ENCODE peak calls at places on chromosomes 11 and 22, in ten cellular contexts. One of them, this sample, is unnamed.
A peak's percentile ranks its signal among the peaks of the same experiment; 100 is the strongest.

GRCh38 chr11:31802990-31803812 is 7.9 kb downstream of the PAX6 start:
- DNase-seq in D721Med: no peak
- DNase-seq in endothelial cell: no peak
- DNase-seq in mucosa of descending colon: no peak
- DNase-seq in heart left ventricle: no peak
- DNase-seq in hepatocyte: no peak
- DNase-seq in retinal pigment epithelial cell: no peak
- DNase-seq in GM12865: peak; percentile 32
- DNase-seq in GM10248: peak; percentile 22
- DNase-seq in psoas muscle: no peak
- DNase-seq in this sample: no peak

GRCh38 chr11:38543311-38543710 is 1945.3 kb upstream of the RAG2 start:
- DNase-seq in D721Med: no peak
- DNase-seq in endothelial cell: no peak
- DNase-seq in mucosa of descending colon: no peak
- DNase-seq in heart left ventricle: no peak
- DNase-seq in hepatocyte: no peak
- DNase-seq in retinal pigment epithelial cell: peak; percentile 78
- DNase-seq in GM12865: no peak
- DNase-seq in GM10248: no peak
- DNase-seq in psoas muscle: no peak
- DNase-seq in this sample: peak; percentile 1

GRCh38 chr11:71558996-71559395 is 6.4 kb upstream of the KRTAP5-10 start:
- DNase-seq in D721Med: no peak
- DNase-seq in endothelial cell: no peak
- DNase-seq in mucosa of descending colon: no peak
- DNase-seq in heart left ventricle: no peak
- DNase-seq in hepatocyte: no peak
- DNase-seq in retinal pigment epithelial cell: no peak
- DNase-seq in GM12865: no peak
- DNase-seq in GM10248: no peak
- DNase-seq in psoas muscle: no peak
- DNase-seq in this sample: no peak

GRCh38 chr11:81869337-81870065 is 864.2 kb downstream of the FAM181B start:
- DNase-seq in D721Med: no peak
- DNase-seq in endothelial cell: no peak
- DNase-seq in mucosa of descending colon: peak; percentile 70
- DNase-seq in heart left ventricle: no peak
- DNase-seq in hepatocyte: no peak
- DNase-seq in retinal pigment epithelial cell: no peak
- DNase-seq in GM12865: peak; percentile 93
- DNase-seq in GM10248: peak; percentile 28
- DNase-seq in psoas muscle: no peak
- DNase-seq in this sample: no peak

GRCh38 chr22:49333206-49333605 is 494.5 kb downstream of the BRD1 start:
- DNase-seq in D721Med: no peak
- DNase-seq in endothelial cell: no peak
- DNase-seq in mucosa of descending colon: no peak
- DNase-seq in heart left ventricle: no peak
- DNase-seq in hepatocyte: no peak
- DNase-seq in retinal pigment epithelial cell: no peak
- DNase-seq in GM12865: no peak
- DNase-seq in GM10248: peak; percentile 6
- DNase-seq in psoas muscle: no peak
- DNase-seq in this sample: no peak

GRCh38 chr11:72579816-72580647 is 94.2 kb downstream of the PDE2A start:
- DNase-seq in D721Med: no peak
- DNase-seq in endothelial cell: no peak
- DNase-seq in mucosa of descending colon: no peak
- DNase-seq in heart left ventricle: no peak
- DNase-seq in hepatocyte: no peak
- DNase-seq in retinal pigment epithelial cell: no peak
- DNase-seq in GM12865: no peak
- DNase-seq in GM10248: no peak
- DNase-seq in psoas muscle: no peak
- DNase-seq in this sample: no peak

GRCh38 chr22:19868773-19869471 is 14.2 kb upstream of the GNB1L start:
- DNase-seq in D721Med: no peak
- DNase-seq in endothelial cell: peak; percentile 3
- DNase-seq in mucosa of descending colon: peak; percentile 46
- DNase-seq in heart left ventricle: peak; percentile 12
- DNase-seq in hepatocyte: no peak
- DNase-seq in retinal pigment epithelial cell: no peak
- DNase-seq in GM12865: no peak
- DNase-seq in GM10248: no peak
- DNase-seq in psoas muscle: peak; percentile 8
- DNase-seq in this sample: no peak

GRCh38 chr11:92253945-92254344 is 29.3 kb downstream of the FAT3 start:
- DNase-seq in D721Med: no peak
- DNase-seq in endothelial cell: no peak
- DNase-seq in mucosa of descending colon: no peak
- DNase-seq in heart left ventricle: no peak
- DNase-seq in hepatocyte: no peak
- DNase-seq in retinal pigment epithelial cell: no peak
- DNase-seq in GM12865: no peak
- DNase-seq in GM10248: no peak
- DNase-seq in psoas muscle: no peak
- DNase-seq in this sample: no peak

GRCh38 chr11:119491753-119492455 is 68.9 kb upstream of the THY1 start:
- DNase-seq in D721Med: no peak
- DNase-seq in endothelial cell: peak; percentile 24
- DNase-seq in mucosa of descending colon: no peak
- DNase-seq in heart left ventricle: no peak
- DNase-seq in hepatocyte: no peak
- DNase-seq in retinal pigment epithelial cell: no peak
- DNase-seq in GM12865: no peak
- DNase-seq in GM10248: no peak
- DNase-seq in psoas muscle: no peak
- DNase-seq in this sample: no peak

DNA sequence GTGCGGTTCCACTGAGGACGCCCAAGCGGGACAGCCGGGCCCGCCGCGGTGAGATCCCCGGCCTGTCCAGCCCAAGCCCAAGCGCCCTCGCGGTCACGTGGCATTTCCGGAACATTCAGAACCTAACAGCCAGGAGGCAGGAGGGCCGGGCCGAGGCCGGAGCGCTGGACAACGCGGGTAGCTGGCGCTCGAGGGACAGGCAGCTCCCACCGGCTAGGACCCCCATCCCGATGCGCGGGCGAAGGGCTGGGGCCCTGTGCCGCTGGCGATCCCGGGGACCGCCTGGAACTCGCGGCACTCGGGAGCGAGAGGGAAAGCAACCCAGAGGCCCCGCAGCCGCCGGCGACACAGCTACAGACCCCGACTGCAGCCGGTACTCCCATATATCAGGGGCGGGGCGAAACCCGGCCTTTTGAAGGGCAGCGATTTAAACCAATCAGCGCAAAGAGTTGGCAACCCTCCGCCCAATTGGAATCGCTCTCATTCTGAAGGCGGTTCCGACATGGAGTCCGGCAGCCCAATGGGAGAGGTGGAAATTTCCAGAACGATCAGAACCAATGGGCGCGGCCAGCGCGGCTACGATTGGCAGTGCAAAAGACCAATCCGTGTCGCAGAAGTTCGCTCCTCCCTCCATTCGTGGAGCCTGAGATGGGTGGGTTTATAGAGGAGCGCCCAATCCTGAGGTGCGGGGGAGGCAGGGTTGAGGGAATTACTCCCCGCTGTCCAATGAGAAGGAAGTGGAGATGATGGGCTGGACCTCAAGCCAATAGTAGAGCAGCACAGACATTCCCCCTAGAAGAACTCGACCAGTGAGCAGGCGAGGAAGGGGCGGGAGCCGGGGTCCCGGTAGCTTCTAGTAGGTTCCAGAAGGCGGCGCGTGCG is at the start of gene STIP1:
- DNase-seq in D721Med: peak; percentile 88
- DNase-seq in endothelial cell: peak; percentile 97
- DNase-seq in mucosa of descending colon: peak; percentile 98
- DNase-seq in heart left ventricle: peak; percentile 99
- DNase-seq in hepatocyte: peak; percentile 100
- DNase-seq in retinal pigment epithelial cell: peak; percentile 100
- DNase-seq in GM12865: peak; percentile 100
- DNase-seq in GM10248: peak; percentile 97
- DNase-seq in psoas muscle: peak; percentile 98
- DNase-seq in this sample: peak; percentile 100
- TF ChIP-seq CTCF in D721Med: no peak
- TF ChIP-seq CTCF in endothelial cell: no peak
- TF ChIP-seq CTCF in mucosa of descending colon: peak; percentile 23
- TF ChIP-seq CTCF in heart left ventricle: peak; percentile 23
- TF ChIP-seq CTCF in hepatocyte: peak; percentile 44
- TF ChIP-seq CTCF in retinal pigment epithelial cell: peak; percentile 43
- TF ChIP-seq CTCF in GM12865: peak; percentile 34
- TF ChIP-seq CTCF in GM10248: no peak
- TF ChIP-seq CTCF in psoas muscle: peak; percentile 33
- TF ChIP-seq CTCF in this sample: peak; percentile 61

DNA sequence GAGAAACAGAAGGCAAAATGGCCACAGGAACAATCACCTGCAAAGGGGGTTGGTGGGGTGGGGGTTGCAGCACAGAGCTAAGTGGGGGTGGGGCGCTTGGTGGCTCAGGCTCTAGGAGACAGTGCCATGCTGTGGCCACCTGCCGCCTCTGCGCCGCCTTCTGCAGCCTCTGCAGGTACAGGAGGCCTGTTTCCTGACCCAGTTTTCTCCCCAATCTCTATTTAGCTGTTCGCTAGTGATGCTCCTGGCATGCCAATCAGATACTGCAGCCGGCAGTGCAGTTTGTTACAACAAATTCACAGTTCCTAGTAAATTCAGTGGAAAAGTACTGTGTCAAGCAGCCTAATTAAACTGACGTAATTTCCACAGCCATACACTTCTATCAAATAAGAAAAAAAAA is 106.4 kb downstream of the SERGEF start:
- DNase-seq in D721Med: no peak
- DNase-seq in endothelial cell: peak; percentile 20
- DNase-seq in mucosa of descending colon: peak; percentile 17
- DNase-seq in heart left ventricle: no peak
- DNase-seq in hepatocyte: peak; percentile 23
- DNase-seq in retinal pigment epithelial cell: no peak
- DNase-seq in GM12865: peak; percentile 9
- DNase-seq in GM10248: no peak
- DNase-seq in psoas muscle: no peak
- DNase-seq in this sample: no peak
- TF ChIP-seq CTCF in D721Med: peak; percentile 21
- TF ChIP-seq CTCF in endothelial cell: no peak
- TF ChIP-seq CTCF in mucosa of descending colon: no peak
- TF ChIP-seq CTCF in heart left ventricle: no peak
- TF ChIP-seq CTCF in hepatocyte: peak; percentile 26
- TF ChIP-seq CTCF in retinal pigment epithelial cell: peak; percentile 44
- TF ChIP-seq CTCF in GM12865: peak; percentile 9
- TF ChIP-seq CTCF in GM10248: peak; percentile 15
- TF ChIP-seq CTCF in psoas muscle: no peak
- TF ChIP-seq CTCF in this sample: peak; percentile 24

DNA sequence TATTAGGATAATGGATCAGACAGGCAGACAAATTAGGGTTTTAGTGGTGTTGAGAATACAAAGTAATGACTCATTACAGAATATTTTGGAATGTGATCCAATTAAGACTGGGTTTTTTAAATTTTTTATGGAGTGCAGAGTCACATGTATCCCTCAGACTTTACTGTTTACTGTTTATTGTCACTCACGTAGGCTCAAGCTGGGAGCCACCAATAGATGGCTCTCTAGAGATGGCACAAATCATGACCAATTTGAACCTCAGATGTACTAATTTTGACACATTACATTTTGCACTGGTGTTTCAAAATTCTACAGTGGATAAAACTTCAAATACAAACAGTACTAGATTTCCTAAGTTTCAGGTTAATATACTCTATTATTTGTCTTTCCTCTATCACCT is 53.6 kb upstream of the ANO3 start:
- DNase-seq in D721Med: no peak
- DNase-seq in endothelial cell: no peak
- DNase-seq in mucosa of descending colon: no peak
- DNase-seq in heart left ventricle: no peak
- DNase-seq in hepatocyte: no peak
- DNase-seq in retinal pigment epithelial cell: peak; percentile 27
- DNase-seq in GM12865: no peak
- DNase-seq in GM10248: no peak
- DNase-seq in psoas muscle: no peak
- DNase-seq in this sample: no peak
- TF ChIP-seq CTCF in D721Med: peak; percentile 15
- TF ChIP-seq CTCF in endothelial cell: no peak
- TF ChIP-seq CTCF in mucosa of descending colon: no peak
- TF ChIP-seq CTCF in heart left ventricle: no peak
- TF ChIP-seq CTCF in hepatocyte: no peak
- TF ChIP-seq CTCF in retinal pigment epithelial cell: peak; percentile 34
- TF ChIP-seq CTCF in GM12865: no peak
- TF ChIP-seq CTCF in GM10248: peak; percentile 7
- TF ChIP-seq CTCF in psoas muscle: no peak
- TF ChIP-seq CTCF in this sample: no peak

GRCh38 chr11:112582366-112582765 is 321.7 kb upstream of the PLET1 start:
- DNase-seq in D721Med: no peak
- DNase-seq in endothelial cell: no peak
- DNase-seq in mucosa of descending colon: no peak
- DNase-seq in heart left ventricle: no peak
- DNase-seq in hepatocyte: no peak
- DNase-seq in retinal pigment epithelial cell: no peak
- DNase-seq in GM12865: no peak
- DNase-seq in GM10248: no peak
- DNase-seq in psoas muscle: no peak
- DNase-seq in this sample: no peak

GRCh38 chr11:112583246-112583893 is 322.7 kb upstream of the PLET1 start:
- DNase-seq in D721Med: no peak
- DNase-seq in endothelial cell: no peak
- DNase-seq in mucosa of descending colon: no peak
- DNase-seq in heart left ventricle: no peak
- DNase-seq in hepatocyte: no peak
- DNase-seq in retinal pigment epithelial cell: no peak
- DNase-seq in GM12865: peak; percentile 93
- DNase-seq in GM10248: peak; percentile 60
- DNase-seq in psoas muscle: no peak
- DNase-seq in this sample: no peak

GRCh38 chr11:112579282-112579681 is 318.6 kb upstream of the PLET1 start:
- DNase-seq in D721Med: no peak
- DNase-seq in endothelial cell: no peak
- DNase-seq in mucosa of descending colon: no peak
- DNase-seq in heart left ventricle: peak; percentile 33
- DNase-seq in hepatocyte: no peak
- DNase-seq in retinal pigment epithelial cell: no peak
- DNase-seq in GM12865: no peak
- DNase-seq in GM10248: no peak
- DNase-seq in psoas muscle: no peak
- DNase-seq in this sample: no peak

GRCh38 chr11:112581747-112582146 is 321.1 kb upstream of the PLET1 start:
- DNase-seq in D721Med: no peak
- DNase-seq in endothelial cell: no peak
- DNase-seq in mucosa of descending colon: no peak
- DNase-seq in heart left ventricle: no peak
- DNase-seq in hepatocyte: no peak
- DNase-seq in retinal pigment epithelial cell: no peak
- DNase-seq in GM12865: peak; percentile 45
- DNase-seq in GM10248: no peak
- DNase-seq in psoas muscle: no peak
- DNase-seq in this sample: no peak

GRCh38 chr11:112580864-112581263 is 320.2 kb upstream of the PLET1 start:
- DNase-seq in D721Med: no peak
- DNase-seq in endothelial cell: no peak
- DNase-seq in mucosa of descending colon: no peak
- DNase-seq in heart left ventricle: no peak
- DNase-seq in hepatocyte: no peak
- DNase-seq in retinal pigment epithelial cell: no peak
- DNase-seq in GM12865: no peak
- DNase-seq in GM10248: no peak
- DNase-seq in psoas muscle: no peak
- DNase-seq in this sample: no peak
- TF ChIP-seq CTCF in D721Med: no peak
- TF ChIP-seq CTCF in endothelial cell: no peak
- TF ChIP-seq CTCF in mucosa of descending colon: no peak
- TF ChIP-seq CTCF in heart left ventricle: no peak
- TF ChIP-seq CTCF in hepatocyte: no peak
- TF ChIP-seq CTCF in retinal pigment epithelial cell: no peak
- TF ChIP-seq CTCF in GM12865: no peak
- TF ChIP-seq CTCF in GM10248: no peak
- TF ChIP-seq CTCF in psoas muscle: no peak
- TF ChIP-seq CTCF in this sample: no peak